ENCODE peak calls at places on chromosome 21, in six cellular contexts. L is left lung, Z is uterus, K is pancreas, H is lung, W is IMR-90. U is an unnamed sample. For H3K4me1, the result is how much of the 10 kb centered on the place peaks cover.

GRCh38 chr21:46597031-46597430 is 7.9 kb downstream of the S100B start:
- DNase-seq in L (no peak), K (no peak), H (no peak), Z (no peak), W (no peak), U (no peak)

GRCh38 chr21:26572668-26573381 is at the start of gene CYYR1:
- DNase-seq in W (no peak), H (no peak), Z (no peak), L (peak), K (no peak), U (peak)

GRCh38 chr21:27885296-27885711 is 918.4 kb upstream of the ADAMTS5 start:
- DNase-seq in L (no peak), W (no peak), Z (no peak), K (no peak), H (no peak), U (no peak)

GRCh38 chr21:29359718-29360117 is 61.0 kb downstream of the BACH1 start:
- DNase-seq in L (no peak), K (no peak), H (no peak), W (peak), Z (no peak), U (no peak)

GRCh38 chr21:36069713-36070573 is at the start of gene CBR1:
- DNase-seq in L (peak), Z (peak), H (peak), W (peak), K (peak), U (peak)

GRCh38 chr21:37974081-37974480 is 57.8 kb upstream of the KCNJ6 start:
- DNase-seq in L (no peak), H (no peak), W (peak), Z (no peak), K (no peak), U (no peak)

GRCh38 chr21:46323710-46324389 is at the start of the genes C21orf58 and PCNT:
- DNase-seq in L (peak), K (peak), Z (peak), H (peak), W (peak), U (peak)

GRCh38 chr21:23455676-23456075 is 2151.6 kb downstream of the MRPL39 start:
- DNase-seq in H (no peak), Z (no peak), K (no peak), L (no peak), W (no peak), U (no peak)

GRCh38 chr21:30996728-30997127 is 41.5 kb downstream of the KRTAP19-8 start:
- DNase-seq in W (no peak), L (no peak), Z (no peak), H (no peak), K (no peak), U (no peak)

GRCh38 chr21:17270234-17270633 is 242.6 kb upstream of the CXADR start:
- DNase-seq in W (peak), H (no peak), K (no peak), Z (peak), L (no peak), U (no peak)

GRCh38 chr21:34889537-34890257 is 159.4 kb downstream of the RUNX1 start:
- DNase-seq in Z (peak), K (peak), H (peak), L (peak), W (peak), U (peak)

GRCh38 chr21:40141621-40142020 is 274.4 kb downstream of the PCP4 start:
- DNase-seq in W (no peak), K (no peak), L (no peak), H (no peak), Z (no peak), U (no peak)

GRCh38 chr21:27647401-27647800 is 680.5 kb upstream of the ADAMTS5 start:
- DNase-seq in W (no peak), L (no peak), Z (no peak), K (no peak), H (no peak), U (no peak)

GRCh38 chr21:44013380-44014088 is 1.4 kb downstream of the TRAPPC10 start:
- DNase-seq in Z (no peak), K (no peak), L (no peak), H (no peak), W (peak), U (no peak)
- H3K27ac ChIP-seq in Z (no peak), K (no peak), L (peak), H (no peak), W (no peak), U (peak)

GRCh38 chr21:24895885-24896734 is 711.2 kb downstream of the MRPL39 start:
- DNase-seq in L (no peak), Z (no peak), H (no peak), K (no peak), W (peak), U (no peak)
- TF ChIP-seq CTCF in L (peak), Z (no peak), H (no peak), K (peak), W (peak), U (peak)

DNA sequence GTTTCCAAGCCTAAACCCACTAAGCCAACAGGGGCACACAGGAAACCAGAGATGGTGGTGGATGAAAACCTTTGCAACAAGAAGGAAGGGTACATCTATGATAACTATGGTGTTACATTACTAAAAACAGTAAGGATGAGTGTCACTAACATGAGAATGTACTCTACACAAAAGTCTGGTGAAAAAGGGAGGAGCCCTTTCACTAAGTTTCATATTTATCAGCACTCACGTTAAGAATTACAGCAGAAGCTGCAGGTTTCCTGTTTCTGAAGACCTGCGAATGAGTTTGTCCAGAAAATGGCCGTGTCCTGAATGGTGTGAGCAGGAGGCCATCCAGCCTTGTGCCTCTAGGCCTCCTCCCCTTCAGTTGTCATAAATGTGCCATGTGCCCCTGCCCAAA is 17.8 kb downstream of the ABCG1 start:
- DNase-seq in W (no peak), Z (no peak), H (no peak), K (no peak), L (no peak), U (no peak)
- H3K4me1 ChIP-seq in W (under half), Z (under half), H (under half), K (under half), L (half or more), U (under half)

GRCh38 chr21:45001134-45002095 is 61.6 kb downstream of the SLX9 start:
- DNase-seq in L (no peak), H (no peak), K (no peak), Z (no peak), W (peak), U (peak)

GRCh38 chr21:45000637-45001133 is 60.9 kb downstream of the SLX9 start:
- DNase-seq in Z (no peak), W (no peak), K (no peak), H (no peak), L (no peak), U (peak)

GRCh38 chr21:44998621-44999427 is 59.0 kb downstream of the SLX9 start:
- DNase-seq in L (no peak), W (no peak), Z (no peak), K (no peak), H (no peak), U (peak)

GRCh38 chr21:44999428-44999971 is 59.7 kb downstream of the SLX9 start:
- DNase-seq in H (no peak), K (no peak), W (no peak), L (no peak), Z (no peak), U (peak)

GRCh38 chr21:44999972-45000636 is 60.3 kb downstream of the SLX9 start:
- DNase-seq in W (no peak), K (no peak), L (no peak), H (no peak), Z (no peak), U (peak)
- H3K27ac ChIP-seq in W (no peak), K (no peak), L (no peak), H (no peak), Z (no peak), U (no peak)